ENCODE peak calls at places on chromosome 18, in six cellular contexts. S is HepG2, P is A549, A is K562, C is GM12878, Y is endothelial cell of umbilical vein. W is an unnamed sample.
A peak's percentile ranks its signal among the peaks of the same experiment; 100 is the strongest.

GRCh38 chr18:11654736-11655604 is 34.1 kb upstream of the GNAL start:
- DNase-seq in S (no peak), P (peak; percentile 37), A (peak; percentile 58), C (no peak), Y (peak; percentile 32), W (peak; percentile 49)

GRCh38 chr18:72833471-72833870 is 34.3 kb downstream of the NETO1 start:
- DNase-seq in S (no peak), P (no peak), A (no peak), C (no peak), Y (no peak), W (no peak)

GRCh38 chr18:70490008-70490933 is 201.4 kb downstream of the SOCS6 start:
- DNase-seq in S (peak; percentile 32), P (peak; percentile 49), A (peak; percentile 59), C (no peak), Y (peak; percentile 57), W (peak; percentile 92)

GRCh38 chr18:12639990-12640880 is 17.7 kb downstream of the SPIRE1 start:
- DNase-seq in S (peak; percentile 68), P (peak; percentile 81), A (peak; percentile 62), C (no peak), Y (peak; percentile 82), W (no peak)

GRCh38 chr18:23539911-23540475 is 36.7 kb downstream of the RMC1 start:
- DNase-seq in S (no peak), P (no peak), A (no peak), C (no peak), Y (no peak), W (no peak)

GRCh38 chr18:46096651-46097300 is 1.3 kb downstream of the ATP5F1A start:
- DNase-seq in S (no peak), P (peak; percentile 15), A (no peak), C (no peak), Y (no peak), W (peak; percentile 29)

GRCh38 chr18:11387880-11388279 is 221.5 kb upstream of the SLC35G4 start:
- DNase-seq in S (peak; percentile 76), P (peak; percentile 73), A (peak; percentile 60), C (no peak), Y (peak; percentile 25), W (peak; percentile 48)

GRCh38 chr18:79849328-79850207 is 51.8 kb downstream of the KCNG2 start:
- DNase-seq in S (no peak), P (no peak), A (no peak), C (no peak), Y (no peak), W (no peak)

GRCh38 chr18:44229693-44230108 is 451.0 kb upstream of the SETBP1 start:
- DNase-seq in S (no peak), P (no peak), A (no peak), C (no peak), Y (peak; percentile 36), W (no peak)

GRCh38 chr18:8188196-8188595 is 421.0 kb upstream of the RAB12 start:
- DNase-seq in S (no peak), P (no peak), A (no peak), C (no peak), Y (no peak), W (no peak)

GRCh38 chr18:39692367-39693011 is 2126.9 kb upstream of the CELF4 start:
- DNase-seq in S (no peak), P (no peak), A (no peak), C (no peak), Y (no peak), W (no peak)

GRCh38 chr18:15005313-15006130 is 257.6 kb downstream of the ANKRD30B start:
- DNase-seq in S (no peak), P (no peak), A (no peak), C (no peak), Y (no peak), W (no peak)

GRCh38 chr18:9926223-9926894 is 12.5 kb downstream of the VAPA start:
- DNase-seq in S (no peak), P (no peak), A (peak; percentile 53), C (no peak), Y (no peak), W (no peak)

GRCh38 chr18:3619222-3619621 is 169.2 kb downstream of the TGIF1 start:
- DNase-seq in S (no peak), P (no peak), A (peak; percentile 8), C (no peak), Y (no peak), W (no peak)

GRCh38 chr18:26579941-26580618 is 31.7 kb upstream of the KCTD1 start:
- DNase-seq in S (peak; percentile 15), P (peak; percentile 88), A (no peak), C (no peak), Y (peak; percentile 3), W (no peak)

GRCh38 chr18:38076346-38077053 is 510.9 kb upstream of the CELF4 start:
- DNase-seq in S (no peak), P (no peak), A (no peak), C (no peak), Y (no peak), W (no peak)

GRCh38 chr18:79922971-79923411 is 28.5 kb downstream of the SLC66A2 start:
- DNase-seq in S (no peak), P (no peak), A (no peak), C (no peak), Y (no peak), W (no peak)

GRCh38 chr18:56727399-56727798 is 76.2 kb downstream of the WDR7 start:
- DNase-seq in S (no peak), P (no peak), A (no peak), C (no peak), Y (no peak), W (no peak)

GRCh38 chr18:75350440-75350839 is 77.1 kb downstream of the SMIM21 start:
- DNase-seq in S (no peak), P (no peak), A (no peak), C (no peak), Y (no peak), W (no peak)

GRCh38 chr18:3604626-3605408 is 154.8 kb downstream of the TGIF1 start:
- DNase-seq in S (peak; percentile 93), P (peak; percentile 94), A (peak; percentile 77), C (peak; percentile 80), Y (peak; percentile 90), W (peak; percentile 94)

GRCh38 chr18:54580202-54580729 is 10.8 kb upstream of the DYNAP start:
- DNase-seq in S (no peak), P (no peak), A (no peak), C (no peak), Y (no peak), W (no peak)

GRCh38 chr18:54585743-54586142 is 5.3 kb upstream of the DYNAP start:
- DNase-seq in S (no peak), P (no peak), A (no peak), C (no peak), Y (no peak), W (no peak)

DNA sequence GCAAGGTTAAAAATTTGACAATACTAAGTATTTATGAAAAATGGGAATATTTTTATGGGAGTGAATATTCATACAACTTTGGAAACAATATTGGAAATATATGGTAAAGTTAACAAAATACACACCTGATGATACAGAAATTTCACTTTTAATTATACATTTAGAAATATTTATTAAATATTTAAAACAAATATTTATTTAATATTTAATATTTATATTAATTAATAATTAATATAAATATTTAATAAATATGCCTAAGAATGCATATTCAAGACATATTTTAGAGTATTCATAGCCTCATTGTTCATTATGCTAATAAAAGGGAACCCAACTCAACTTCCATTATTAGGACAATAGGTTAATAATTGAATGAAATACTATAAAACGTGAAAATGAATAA is 7.0 kb upstream of the DYNAP start:
- DNase-seq in S (no peak), P (no peak), A (no peak), C (no peak), Y (no peak), W (no peak)
- H3K4me3 ChIP-seq in S (no peak overlapping the region), P (no peak overlapping the region), A (no peak overlapping the region), C (no peak overlapping the region), Y (no peak overlapping the region), W (no peak overlapping the region)

DNA sequence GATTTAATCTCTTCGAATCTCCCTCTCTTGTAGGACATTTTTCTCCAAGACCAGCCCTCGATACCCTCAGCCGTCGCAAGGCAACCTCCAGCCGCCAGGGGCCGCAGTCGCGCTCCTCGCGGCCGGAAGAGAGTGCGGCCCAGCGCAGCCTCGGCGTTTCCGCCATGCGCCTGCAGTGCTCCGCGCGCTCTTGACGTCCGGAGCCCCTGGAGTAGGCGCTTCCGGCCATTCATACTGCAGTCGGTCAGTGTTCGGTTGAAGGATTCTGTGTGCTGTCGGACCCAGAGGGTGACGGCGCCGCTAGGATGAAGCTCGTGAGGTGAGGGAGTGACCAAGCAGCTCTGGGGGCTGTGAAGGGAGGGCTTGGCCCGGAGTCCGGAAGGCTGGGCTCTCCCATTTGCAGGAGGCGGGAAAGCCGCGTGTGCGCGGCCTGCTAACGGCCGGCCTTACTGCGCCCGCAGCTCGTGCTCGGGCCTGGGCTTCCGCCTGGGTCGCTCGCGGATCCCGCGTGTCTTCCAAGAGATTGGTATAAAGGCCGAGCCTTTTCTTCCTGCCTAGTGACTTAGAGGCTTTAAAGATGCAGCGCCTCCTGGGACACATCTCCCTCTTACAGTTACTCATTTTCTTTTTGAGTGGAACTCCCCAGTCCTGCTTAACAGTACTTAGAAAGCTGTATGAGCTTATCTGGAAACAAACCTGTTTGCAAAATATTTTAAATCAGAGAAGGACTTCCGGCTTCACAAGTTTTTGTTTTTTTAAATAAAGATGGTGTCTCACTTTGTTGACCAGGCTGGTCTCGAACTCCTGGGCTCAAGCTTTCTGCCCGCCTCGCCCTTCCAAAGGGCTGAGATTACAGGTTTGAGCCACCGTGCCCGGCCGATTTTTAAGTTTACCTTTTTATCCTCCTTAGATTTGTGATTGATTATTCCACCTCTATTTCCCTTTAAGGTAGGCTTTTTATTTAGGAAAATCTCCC is at the start of gene SNRPD1:
- DNase-seq in S (peak; percentile 86), P (peak; percentile 92), A (peak; percentile 95), C (peak; percentile 71), Y (peak; percentile 96), W (peak; percentile 95)
- TF ChIP-seq POLR2A in S (peak; percentile 90), P (peak; percentile 68), A (peak; percentile 98), C (peak; percentile 98), Y (peak; percentile 94), W (peak; percentile 83)

GRCh38 chr18:35390956-35391695 is 14.0 kb upstream of the ZNF396 start:
- DNase-seq in S (no peak), P (no peak), A (no peak), C (no peak), Y (no peak), W (no peak)

GRCh38 chr18:35393716-35394115 is 16.6 kb upstream of the ZNF396 start:
- DNase-seq in S (no peak), P (no peak), A (no peak), C (no peak), Y (no peak), W (no peak)

GRCh38 chr18:35389095-35389618 is 12.0 kb upstream of the ZNF396 start:
- DNase-seq in S (no peak), P (no peak), A (no peak), C (no peak), Y (peak; percentile 47), W (no peak)

GRCh38 chr18:35387367-35387685 is 10.2 kb upstream of the ZNF396 start:
- DNase-seq in S (no peak), P (no peak), A (no peak), C (no peak), Y (no peak), W (no peak)

GRCh38 chr18:35392375-35392774 is 15.2 kb upstream of the ZNF396 start:
- DNase-seq in S (no peak), P (no peak), A (no peak), C (no peak), Y (no peak), W (no peak)
- TF ChIP-seq MYC in S (no peak), P (no peak), A (no peak), C (no peak), Y (no peak), W (no peak)

DNA sequence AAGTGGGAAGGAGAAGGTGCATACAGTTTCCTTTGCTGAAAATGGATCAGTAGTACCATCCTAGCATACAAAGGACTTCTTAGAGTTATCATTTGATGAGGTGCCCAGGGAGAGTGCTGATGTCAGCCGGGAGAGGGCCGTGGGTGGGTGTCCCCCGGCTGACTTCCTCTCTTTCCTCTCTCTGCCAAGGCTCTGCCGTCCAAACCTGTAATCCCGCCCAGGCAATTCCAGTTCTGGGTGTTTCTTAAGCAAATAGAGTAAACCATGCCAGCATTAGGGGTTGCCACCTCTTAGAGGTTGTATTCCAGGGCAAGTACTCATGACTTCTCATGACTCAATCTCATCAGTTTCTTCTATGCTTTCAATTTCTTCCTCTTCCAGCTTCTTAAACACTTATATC is 117.2 kb downstream of the GATA6 start:
- DNase-seq in S (no peak), P (peak; percentile 77), A (no peak), C (no peak), Y (peak; percentile 37), W (no peak)
- H3K4me3 ChIP-seq in S (no peak overlapping the region), P (no peak overlapping the region), A (no peak overlapping the region), C (no peak overlapping the region), Y (no peak overlapping the region), W (no peak overlapping the region)

W was measured in NB4.